ENCODE peak calls at places on chromosome 16, in eight cellular contexts. S, X, A, E, N, F, I and R are unnamed samples.

GRCh38 chr16:11328172-11329079 is 16.8 kb upstream of the RMI2 start:
- DNase-seq in N (peak), S (peak), I (peak), A (no peak), X (peak), E (peak), F (no peak), R (no peak)

GRCh38 chr16:566475-567361 is at the start of gene NHLRC4:
- DNase-seq in E (no peak), S (peak), X (no peak), I (no peak), F (peak), A (peak), N (peak), R (no peak)

GRCh38 chr16:23753908-23754593 is 775 bp upstream of the CHP2 start:
- DNase-seq in A (peak), E (no peak), N (no peak), F (no peak), I (no peak), S (no peak), X (no peak), R (no peak)

GRCh38 chr16:11613381-11614303 is 26.9 kb upstream of the LITAF start:
- DNase-seq in N (peak), F (peak), A (peak), E (no peak), I (no peak), S (peak), X (no peak), R (no peak)

GRCh38 chr16:11004957-11005610 is 60.7 kb downstream of the CLEC16A start:
- DNase-seq in X (no peak), I (peak), E (no peak), S (no peak), N (no peak), A (no peak), F (no peak), R (no peak)

GRCh38 chr16:85586360-85587145 is 26.6 kb upstream of the GSE1 start:
- DNase-seq in I (no peak), N (no peak), A (no peak), X (no peak), S (peak), E (no peak), F (no peak), R (no peak)

GRCh38 chr16:76201385-76201784 is 75.8 kb upstream of the CNTNAP4 start:
- DNase-seq in E (no peak), I (peak), F (no peak), X (no peak), S (no peak), A (no peak), N (no peak), R (no peak)

GRCh38 chr16:83887088-83887487 is 11.8 kb upstream of the MLYCD start:
- DNase-seq in S (peak), A (no peak), X (no peak), E (no peak), N (no peak), F (no peak), I (no peak), R (no peak)

GRCh38 chr16:4123617-4124300 is 7.5 kb upstream of the ADCY9 start:
- DNase-seq in X (no peak), S (no peak), E (peak), N (no peak), A (no peak), F (no peak), I (peak), R (no peak)

GRCh38 chr16:74455213-74455612 is 33.9 kb upstream of the CLEC18B start:
- DNase-seq in X (no peak), F (no peak), I (no peak), N (no peak), S (no peak), A (no peak), E (no peak), R (no peak)

GRCh38 chr16:89007371-89008249 is 30.6 kb upstream of the CBFA2T3 start:
- DNase-seq in A (no peak), S (peak), F (no peak), I (no peak), E (no peak), N (no peak), X (no peak), R (no peak)

GRCh38 chr16:79317521-79317920 is 283.0 kb downstream of the MAF start:
- DNase-seq in E (no peak), A (no peak), X (no peak), F (no peak), S (no peak), I (no peak), N (no peak), R (no peak)

GRCh38 chr16:80619824-80620223 is 79.0 kb downstream of the DYNLRB2 start:
- DNase-seq in S (no peak), E (no peak), F (no peak), I (no peak), X (peak), N (no peak), A (no peak), R (no peak)

GRCh38 chr16:49855280-49855821 is 561 bp downstream of the ZNF423 start:
- DNase-seq in N (peak), X (peak), A (peak), F (peak), S (peak), E (no peak), I (peak), R (peak)

GRCh38 chr16:24838554-24839266 is 7.1 kb upstream of the SLC5A11 start:
- DNase-seq in N (no peak), X (no peak), A (peak), I (no peak), E (peak), S (peak), F (no peak), R (no peak)

GRCh38 chr16:55944377-55944802 is 69.2 kb upstream of the CES5A start:
- DNase-seq in S (peak), X (peak), I (peak), E (no peak), A (peak), N (peak), F (peak), R (no peak)

GRCh38 chr16:69890114-69890890 is 60.8 kb upstream of the CLEC18A start:
- DNase-seq in F (peak), S (peak), N (no peak), X (no peak), I (no peak), E (no peak), A (peak), R (no peak)

GRCh38 chr16:22027633-22028032 is 19.7 kb downstream of the MOSMO start:
- DNase-seq in N (no peak), I (no peak), A (no peak), F (no peak), S (no peak), X (no peak), E (no peak), R (no peak)

GRCh38 chr16:4660454-4661007 is 32.8 kb upstream of the NUDT16L1 start:
- DNase-seq in S (peak), X (no peak), A (no peak), N (peak), F (no peak), I (no peak), E (no peak), R (no peak)

GRCh38 chr16:89410794-89411309 is 79.5 kb downstream of the ANKRD11 start:
- DNase-seq in I (peak), X (no peak), E (peak), S (peak), N (no peak), F (peak), A (no peak), R (peak)

GRCh38 chr16:58280846-58281301 is 14.0 kb downstream of the PRSS54 start:
- DNase-seq in F (no peak), E (no peak), S (no peak), N (no peak), I (no peak), A (no peak), X (no peak), R (no peak)

GRCh38 chr16:23949630-23950290 is 114.0 kb downstream of the PRKCB start:
- DNase-seq in A (peak), F (no peak), S (peak), I (no peak), X (no peak), N (peak), E (no peak), R (no peak)

GRCh38 chr16:85608515-85608885 is 4.6 kb upstream of the GSE1 start:
- DNase-seq in I (no peak), N (no peak), F (no peak), E (no peak), X (peak), A (no peak), S (no peak), R (no peak)

GRCh38 chr16:11090947-11091785 is 146.8 kb downstream of the CLEC16A start:
- DNase-seq in I (no peak), A (no peak), N (no peak), S (peak), X (no peak), E (no peak), F (no peak), R (no peak)

GRCh38 chr16:20879175-20880053 is 20.7 kb downstream of the DCUN1D3 start:
- DNase-seq in S (no peak), I (no peak), X (no peak), N (no peak), E (no peak), F (no peak), A (no peak), R (no peak)
- H3K4me3 ChIP-seq in S (no peak), I (peak), X (no peak), N (no peak), E (no peak), F (no peak), A (no peak), R (no peak)

DNA sequence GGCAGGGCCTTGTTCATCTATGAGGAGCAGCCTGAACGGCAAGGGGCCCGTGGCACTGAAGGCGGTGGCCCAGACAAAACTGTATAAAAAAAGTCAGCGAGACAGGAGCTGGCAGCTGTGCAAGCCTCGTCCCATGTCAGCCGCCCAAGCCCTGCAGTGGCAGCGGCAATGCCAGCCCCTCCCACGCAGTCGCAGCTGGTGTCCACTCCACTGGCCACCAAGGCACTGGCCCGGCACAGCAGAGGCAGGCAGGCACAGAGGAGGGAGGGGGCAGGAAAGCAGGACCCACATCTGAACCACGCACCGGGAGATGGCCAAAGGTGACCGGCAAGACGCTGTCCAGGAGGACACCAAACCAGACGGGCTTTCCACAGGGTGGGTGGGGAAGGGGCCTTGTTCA is 15.9 kb upstream of the C16orf95 start:
- DNase-seq in X (no peak), F (no peak), N (no peak), I (no peak), A (no peak), S (no peak), E (no peak), R (no peak)
- H3K4me3 ChIP-seq in X (no peak), F (no peak), N (no peak), I (no peak), A (no peak), S (no peak), E (no peak), R (no peak)

GRCh38 chr16:87489434-87490045 is 3.3 kb downstream of the ZCCHC14 start:
- DNase-seq in A (no peak), I (no peak), N (no peak), F (no peak), E (no peak), X (no peak), S (no peak), R (no peak)

GRCh38 chr16:87492241-87492635 is 586 bp downstream of the ZCCHC14 start:
- DNase-seq in X (no peak), E (no peak), N (no peak), F (no peak), S (no peak), A (no peak), I (no peak), R (no peak)

GRCh38 chr16:87492721-87493554 is at the start of gene ZCCHC14:
- DNase-seq in A (peak), X (peak), N (peak), I (peak), F (peak), E (peak), S (peak), R (peak)

GRCh38 chr16:87487361-87487924 is 5.4 kb downstream of the ZCCHC14 start:
- DNase-seq in E (no peak), A (peak), S (peak), N (no peak), X (peak), I (no peak), F (peak), R (no peak)

GRCh38 chr16:87490091-87490798 is 2.6 kb downstream of the ZCCHC14 start:
- DNase-seq in A (no peak), N (no peak), X (no peak), S (no peak), I (no peak), E (no peak), F (no peak), R (no peak)
- H3K4me3 ChIP-seq in A (no peak), N (peak), X (peak), S (peak), I (peak), E (peak), F (no peak), R (no peak)

GRCh38 chr16:68272501-68273209 is 8.3 kb downstream of the SLC7A6 start:
- DNase-seq in I (no peak), A (no peak), E (no peak), X (no peak), N (peak), F (no peak), S (no peak), R (no peak)
- H3K4me3 ChIP-seq in I (no peak), A (no peak), E (no peak), X (no peak), N (no peak), F (no peak), S (no peak), R (no peak)

GRCh38 chr16:14300631-14301149 is 229.6 kb downstream of the MRTFB start:
- DNase-seq in N (peak), E (peak), I (no peak), S (peak), X (peak), F (peak), A (peak), R (peak)
- H3K4me3 ChIP-seq in N (peak), E (peak), I (no peak), S (peak), X (peak), F (peak), A (no peak), R (no peak)